ENCODE peak calls at places on chromosomes 5 and 9, in four cellular contexts. E is HepG2, K is H1, U is GM12878. N is an unnamed sample.

GRCh38 chr9:82764270-82764669 is 298.7 kb downstream of the RASEF start:
- DNase-seq in U (no peak), E (no peak), K (no peak), N (no peak)

GRCh38 chr5:156359452-156359851 is 32.5 kb downstream of the SGCD start:
- DNase-seq in U (no peak), E (no peak), K (no peak), N (no peak)

GRCh38 chr5:134227259-134227658 is 1.4 kb upstream of the PPP2CA start:
- DNase-seq in U (no peak), E (peak), K (no peak), N (no peak)

GRCh38 chr5:35771321-35771720 is 85.4 kb upstream of the IL7R start:
- DNase-seq in U (no peak), K (no peak), E (no peak), N (no peak)

GRCh38 chr9:82474235-82474634 is 485.7 kb downstream of the SPATA31D1 start:
- DNase-seq in K (no peak), U (no peak), E (no peak), N (no peak)

GRCh38 chr5:1883925-1884637 is 1.4 kb upstream of the IRX4 start:
- DNase-seq in E (no peak), U (no peak), K (no peak), N (no peak)

GRCh38 chr5:15285901-15286583 is 213.9 kb upstream of the FBXL7 start:
- DNase-seq in U (no peak), K (no peak), E (no peak), N (no peak)

GRCh38 chr9:109098221-109098959 is 21.4 kb downstream of the TMEM245 start:
- DNase-seq in U (no peak), E (peak), K (no peak), N (no peak)

GRCh38 chr9:93072383-93072795 is 13.9 kb downstream of the SUSD3 start:
- DNase-seq in E (no peak), U (no peak), K (no peak), N (no peak)

GRCh38 chr5:72499730-72500129 is 7.5 kb downstream of the ZNF366 start:
- DNase-seq in E (no peak), U (no peak), K (no peak), N (no peak)

GRCh38 chr5:72503888-72504491 is 3.2 kb downstream of the ZNF366 start:
- DNase-seq in U (no peak), E (no peak), K (no peak), N (no peak)

GRCh38 chr5:72499090-72499489 is 8.1 kb downstream of the ZNF366 start:
- DNase-seq in K (no peak), U (no peak), E (no peak), N (no peak)

GRCh38 chr5:72498284-72498683 is 8.9 kb downstream of the ZNF366 start:
- DNase-seq in K (no peak), E (no peak), U (no peak), N (no peak)

DNA sequence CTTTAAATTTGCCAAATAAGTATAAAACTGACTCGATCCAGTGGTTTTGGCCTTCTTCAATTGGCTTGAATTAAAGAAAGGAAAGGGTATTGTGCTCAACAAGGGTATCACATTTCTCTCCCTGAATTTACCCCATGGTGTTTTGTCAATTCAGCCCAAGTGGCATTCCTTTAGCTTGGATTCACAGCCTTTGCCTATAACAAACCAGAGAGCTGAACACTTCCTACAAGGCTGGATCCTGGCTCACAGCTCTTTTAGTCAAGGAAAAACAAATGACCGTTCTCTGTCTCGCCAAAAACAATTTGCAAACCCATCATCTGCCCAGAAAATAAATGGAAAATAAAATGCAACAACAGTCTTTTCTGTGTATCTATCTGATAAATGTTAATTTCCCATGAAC is 5.7 kb downstream of the ZNF366 start:
- DNase-seq in E (no peak), U (no peak), K (no peak), N (peak)
- TF ChIP-seq ZNF274 in E (no peak), U (no peak), K (no peak), N (no peak)

DNA sequence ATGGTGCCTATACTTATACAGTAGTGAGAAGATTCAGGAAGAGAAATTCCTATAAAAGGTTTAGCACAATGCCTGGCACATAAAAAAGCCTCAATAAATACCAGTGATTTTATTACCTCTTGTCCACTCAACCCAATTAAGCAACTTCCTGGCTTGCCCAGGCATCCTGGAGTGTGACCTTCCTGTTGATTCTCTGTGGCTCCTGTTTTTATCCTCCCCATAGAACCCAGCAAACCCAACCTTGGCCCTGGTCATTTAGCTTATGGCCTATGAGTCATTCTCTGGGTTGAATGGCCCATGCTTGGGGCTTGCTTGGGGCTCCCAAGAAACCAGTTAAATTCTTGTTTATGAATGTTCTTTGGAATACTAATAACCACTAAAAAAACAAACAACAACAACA is 21.4 kb upstream of the SPARC start:
- DNase-seq in U (no peak), K (no peak), E (peak), N (no peak)
- TF ChIP-seq SUZ12 in U (no peak), K (no peak), E (no peak), N (no peak)

DNA sequence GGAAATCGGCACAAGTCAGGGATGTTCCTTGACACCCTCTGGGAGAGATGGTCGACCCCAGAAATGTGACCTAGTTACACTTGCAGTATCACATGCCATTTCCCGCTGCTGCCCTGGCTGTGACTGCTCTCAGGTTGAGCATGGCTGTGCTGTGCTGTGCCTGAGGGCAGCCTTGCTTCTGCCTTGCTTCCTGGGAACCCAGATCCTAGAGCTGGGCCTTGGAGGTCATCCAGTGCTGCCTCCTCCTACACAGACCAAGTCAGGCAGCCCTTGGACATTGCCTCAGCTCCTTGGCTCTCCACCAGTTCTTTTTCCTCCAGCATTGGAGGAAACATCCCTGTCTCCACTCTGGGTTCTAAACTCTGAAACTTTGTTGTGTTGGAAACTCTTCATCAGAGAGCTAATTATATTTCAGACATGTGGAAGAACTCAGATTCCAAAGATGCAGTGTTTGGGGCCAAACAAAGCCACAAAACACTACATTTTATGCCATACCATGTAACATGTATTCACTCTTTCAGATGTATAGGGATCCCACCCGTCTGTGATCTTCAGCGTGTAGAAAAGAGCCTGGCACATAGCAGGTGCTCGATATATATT is 6.1 kb downstream of the MAMDC2 start:
- DNase-seq in U (no peak), K (no peak), E (no peak), N (no peak)
- TF ChIP-seq ZNF274 in U (no peak), K (no peak), E (no peak), N (no peak)

DNA sequence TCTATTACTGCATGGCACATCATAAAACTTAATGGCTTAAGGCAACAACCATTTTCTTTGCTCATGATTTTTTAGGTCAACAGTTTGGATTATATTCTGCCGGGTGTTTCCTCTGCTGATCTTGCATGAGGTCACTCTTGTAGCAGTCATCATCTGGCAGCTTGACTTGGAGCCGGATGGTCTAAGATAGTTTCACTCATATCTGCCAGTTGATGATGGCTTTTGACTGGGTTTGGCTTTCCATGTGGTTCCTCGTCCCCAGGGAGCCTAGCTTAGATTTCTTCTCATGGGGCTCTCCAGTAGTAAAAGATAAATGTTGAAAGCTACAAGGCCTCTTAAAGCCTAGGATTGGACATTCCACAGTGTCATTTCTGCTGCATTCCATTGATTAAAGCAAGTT is 27.4 kb downstream of the LNPEP start:
- DNase-seq in K (no peak), E (no peak), U (peak), N (no peak)
- TF ChIP-seq SUZ12 in K (no peak), E (no peak), U (no peak), N (no peak)

DNA sequence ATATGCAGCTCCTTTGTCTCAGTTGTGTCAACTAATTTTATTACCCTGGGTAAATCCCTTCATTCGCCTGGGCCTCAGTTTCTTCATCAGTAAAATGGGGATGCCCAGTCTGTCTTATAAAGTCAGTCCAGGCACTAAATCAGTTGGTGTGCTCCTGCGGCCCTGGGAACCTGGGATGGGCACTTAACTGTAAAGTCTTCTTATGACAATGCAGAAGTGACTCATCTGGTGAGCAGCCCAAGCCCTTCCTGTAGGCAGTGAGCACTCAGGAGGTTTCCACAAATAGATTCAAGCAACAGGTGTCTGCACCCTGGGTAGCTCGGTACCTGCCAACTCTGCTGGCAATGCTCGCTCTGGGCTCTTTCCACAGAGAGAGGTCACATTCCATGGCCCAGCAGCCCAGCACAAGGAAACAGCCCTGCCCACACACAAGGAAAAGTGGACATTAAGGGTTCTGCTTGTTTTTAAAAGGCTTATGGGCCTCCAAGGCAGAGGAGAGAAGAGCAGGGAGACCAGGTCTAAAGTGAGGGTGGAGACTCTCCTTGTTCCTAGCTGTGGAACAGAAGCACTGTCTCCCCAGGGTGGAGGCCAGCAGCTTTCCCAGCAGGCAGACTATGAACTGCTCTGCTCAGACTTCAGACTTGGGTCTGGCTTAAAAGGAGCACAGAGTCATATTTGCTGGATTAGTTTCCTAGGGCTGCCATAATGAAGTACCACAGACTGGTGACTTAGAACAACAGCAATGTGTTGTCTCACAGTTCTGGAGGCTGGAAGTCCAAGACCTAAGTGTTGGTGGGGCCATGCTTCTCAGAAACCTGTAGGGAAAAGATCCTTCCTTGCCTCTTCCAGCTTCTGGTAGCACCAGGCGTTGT is 89.7 kb upstream of the ADRA1B start:
- DNase-seq in E (no peak), U (peak), K (no peak), N (peak)
- TF ChIP-seq ZNF274 in E (no peak), U (no peak), K (no peak), N (no peak)

DNA sequence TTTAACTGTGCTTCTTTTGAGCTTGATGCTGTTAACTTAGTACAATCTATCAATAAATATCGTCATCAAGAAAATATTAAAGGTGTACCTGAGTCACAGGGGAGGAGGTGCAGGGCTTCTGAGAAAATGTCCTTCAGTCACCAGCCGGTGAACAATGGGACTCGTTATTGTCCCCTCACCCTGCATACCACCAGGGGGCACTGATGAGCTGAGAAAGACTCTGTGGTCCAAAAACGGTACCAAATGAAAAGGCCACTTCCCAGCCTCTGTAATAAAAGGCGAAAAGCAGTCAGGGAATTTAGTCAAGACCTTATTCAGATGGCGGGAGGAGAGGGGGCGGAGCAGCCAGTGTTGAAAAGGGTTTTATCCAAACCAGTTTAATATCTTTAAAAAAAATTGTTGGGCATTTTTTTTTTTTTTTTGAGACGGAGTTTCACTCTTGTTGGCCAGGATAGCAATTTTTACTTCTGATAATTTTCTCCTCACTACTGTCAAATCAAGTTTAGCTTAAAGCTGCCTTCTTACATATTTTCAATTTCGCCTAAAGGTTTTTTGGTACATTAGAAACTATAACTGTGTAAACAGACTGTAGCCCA is 271.9 kb upstream of the ADAMTS16 start:
- DNase-seq in U (no peak), K (no peak), E (peak), N (peak)
- TF ChIP-seq SUZ12 in U (no peak), K (no peak), E (no peak), N (no peak)

DNA sequence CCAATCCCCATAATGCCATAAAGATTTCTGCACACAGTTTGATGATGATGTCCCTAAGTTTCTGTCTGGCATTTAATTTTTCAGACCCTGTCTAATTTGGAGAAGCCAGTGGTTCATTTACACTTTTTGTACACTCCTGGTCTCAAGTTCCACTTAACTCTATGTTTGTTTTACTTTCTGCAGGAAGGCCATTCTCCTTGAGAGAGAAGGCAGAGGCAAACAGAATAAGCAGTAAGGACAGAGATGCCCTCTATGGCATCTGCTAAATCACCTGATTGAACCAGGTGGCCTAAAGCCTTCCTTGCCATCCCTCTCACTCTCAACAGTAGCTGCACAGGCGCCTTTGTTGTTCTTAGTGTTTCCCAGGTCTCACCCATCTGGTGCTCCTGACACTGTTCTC is 86.1 kb upstream of the LRRTM2 start:
- DNase-seq in K (no peak), U (no peak), E (no peak), N (no peak)
- TF ChIP-seq ZNF274 in K (no peak), U (no peak), E (no peak), N (no peak)

GRCh38 chr9:70933318-70933717 is 188.1 kb downstream of the TRPM3 start:
- DNase-seq in E (no peak), U (no peak), K (no peak), N (no peak)
- TF ChIP-seq SUZ12 in E (no peak), U (no peak), K (no peak), N (no peak)

N was measured in NT2/D1.